ENCODE peak calls at places on chromosomes 7 and 10, in nine cellular contexts. W is GM12878, I is heart left ventricle, T is HCT116, O is transverse colon, K is endothelial cell of umbilical vein, M is GM12892, Y is HepG2, E is K562. H is an unnamed sample.

GRCh38 chr7:69677054-69677847 is 79.0 kb downstream of the AUTS2 start:
- DNase-seq in W (no peak), Y (no peak), I (no peak), M (no peak), O (no peak), E (no peak), T (no peak), K (no peak), H (no peak)

GRCh38 chr7:118754608-118755007 is 530.1 kb downstream of the ANKRD7 start:
- DNase-seq in I (no peak), M (no peak), K (no peak), T (no peak), Y (no peak), O (no peak), E (no peak), W (no peak), H (no peak)

GRCh38 chr7:92653136-92653535 is 62.9 kb upstream of the FAM133B start:
- DNase-seq in O (no peak), I (no peak), T (no peak), M (no peak), W (no peak), E (no peak), K (no peak), Y (no peak), H (no peak)

GRCh38 chr10:91908358-91909177 is 718 bp downstream of the FGFBP3 start:
- DNase-seq in K (peak), M (peak), W (peak), E (peak), Y (peak), I (peak), T (peak), O (peak), H (peak)

GRCh38 chr7:48269066-48269465 is 97.8 kb downstream of the ABCA13 start:
- DNase-seq in W (no peak), Y (no peak), K (no peak), M (no peak), I (no peak), O (no peak), T (no peak), E (no peak), H (no peak)

GRCh38 chr10:241451-241850 is 106.2 kb downstream of the ZMYND11 start:
- DNase-seq in O (no peak), T (no peak), K (no peak), W (no peak), I (no peak), M (no peak), Y (no peak), E (no peak), H (no peak)

GRCh38 chr7:116511552-116512523 is 12.3 kb downstream of the CAV2 start:
- DNase-seq in T (peak), O (no peak), Y (peak), M (no peak), K (peak), W (peak), I (peak), E (peak), H (peak)

GRCh38 chr10:47049056-47049851 is 138.0 kb downstream of the PTPN20 start:
- DNase-seq in I (peak), Y (no peak), W (no peak), M (no peak), O (no peak), T (no peak), K (no peak), E (no peak), H (no peak)

GRCh38 chr10:79239930-79240713 is 107.1 kb upstream of the PPIF start:
- DNase-seq in T (no peak), W (no peak), I (no peak), K (no peak), Y (no peak), O (no peak), M (no peak), E (peak), H (no peak)

GRCh38 chr7:594920-595620 is 75.4 kb upstream of the PDGFA start:
- DNase-seq in Y (no peak), E (no peak), M (no peak), O (no peak), W (no peak), I (no peak), T (no peak), K (no peak), H (no peak)

DNA sequence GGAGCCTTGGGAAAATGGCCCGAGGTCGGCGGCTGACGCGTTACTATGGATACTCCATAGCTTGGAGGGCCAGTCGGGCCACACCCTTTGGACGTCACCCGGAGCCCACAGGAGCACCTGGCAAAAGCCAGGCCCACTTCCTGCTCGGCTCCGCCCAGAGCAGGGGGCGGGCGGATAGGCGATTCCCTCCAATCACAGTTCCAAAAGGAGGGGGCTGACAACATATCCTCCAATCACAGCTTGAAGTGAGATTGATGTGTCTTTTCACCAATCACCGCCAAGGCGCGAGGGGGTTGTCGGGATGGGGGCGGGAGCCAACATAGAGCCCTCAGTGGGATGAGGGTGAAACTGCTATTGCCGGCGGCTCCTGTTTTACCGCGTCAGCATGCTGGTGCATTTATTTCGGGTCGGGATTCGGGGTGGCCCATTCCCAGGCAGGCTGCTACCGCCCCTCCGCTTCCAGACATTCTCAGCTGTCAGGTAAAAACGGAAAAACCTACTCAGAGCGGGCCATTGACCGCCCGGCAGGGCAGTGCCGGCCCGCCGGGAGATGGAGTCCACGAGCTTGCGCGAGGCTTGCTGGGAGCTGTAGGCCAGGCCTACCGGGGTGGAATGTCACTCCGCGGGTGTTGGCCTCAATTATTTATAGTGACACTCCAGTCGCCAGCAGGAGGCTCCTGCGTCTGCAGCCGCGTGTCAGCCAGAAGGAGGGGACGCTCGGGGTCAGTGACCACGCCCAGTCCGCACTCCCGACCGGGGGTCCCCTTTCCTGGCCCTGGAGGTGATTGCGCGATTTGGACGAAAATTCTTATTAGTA is at the start of gene ABCB8:
- DNase-seq in M (peak), W (peak), Y (peak), O (peak), E (peak), T (peak), K (peak), I (peak), H (peak)
- TF ChIP-seq POLR2A in M (peak), W (peak), Y (peak), O (peak), E (peak), T (peak), K (peak), I (peak), H (peak)

DNA sequence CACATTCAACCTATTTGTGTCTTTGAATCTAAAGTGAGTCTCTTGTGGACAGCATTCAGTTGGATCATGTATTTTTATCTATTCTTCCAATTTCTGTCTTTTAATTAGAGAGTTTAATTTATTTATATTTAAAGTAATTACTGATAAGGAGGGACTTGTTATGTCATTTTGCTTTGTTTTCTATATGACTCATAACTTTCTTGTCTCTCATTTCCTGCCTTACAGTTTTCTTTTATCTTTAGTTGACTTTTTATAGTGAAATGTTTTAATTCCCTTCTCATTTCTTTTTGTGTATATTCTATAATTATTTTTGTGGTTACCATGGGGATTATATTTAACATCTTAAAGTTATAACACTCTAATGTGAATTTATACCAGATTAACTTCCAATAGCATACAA is 7.3 kb upstream of the ZNF518A start:
- DNase-seq in M (no peak), W (no peak), E (no peak), I (no peak), T (no peak), O (no peak), Y (no peak), K (peak), H (no peak)
- TF ChIP-seq POLR2A in M (no peak), W (no peak), E (no peak), I (no peak), T (no peak), O (no peak), Y (no peak), K (no peak), H (no peak)

GRCh38 chr7:99396914-99397631 is 11.3 kb downstream of the PDAP1 start:
- DNase-seq in K (no peak), M (no peak), T (no peak), E (no peak), I (no peak), W (no peak), Y (no peak), O (no peak), H (no peak)

GRCh38 chr7:99399597-99399996 is 8.8 kb downstream of the PDAP1 start:
- DNase-seq in E (no peak), W (no peak), O (no peak), Y (no peak), I (no peak), M (no peak), K (no peak), T (no peak), H (no peak)

GRCh38 chr7:99395616-99396327 is 12.6 kb downstream of the PDAP1 start:
- DNase-seq in W (no peak), T (no peak), Y (no peak), K (no peak), I (no peak), M (no peak), O (no peak), E (no peak), H (no peak)

GRCh38 chr7:99397632-99397983 is 10.8 kb downstream of the PDAP1 start:
- DNase-seq in K (no peak), E (no peak), W (no peak), I (no peak), Y (no peak), T (no peak), M (no peak), O (no peak), H (no peak)

GRCh38 chr7:99398891-99399445 is 9.4 kb downstream of the PDAP1 start:
- DNase-seq in K (no peak), E (no peak), O (no peak), T (no peak), M (no peak), I (no peak), Y (no peak), W (no peak), H (no peak)
- TF ChIP-seq POLR2A in K (no peak), E (peak), O (no peak), T (no peak), M (no peak), I (no peak), Y (no peak), W (peak), H (no peak)

DNA sequence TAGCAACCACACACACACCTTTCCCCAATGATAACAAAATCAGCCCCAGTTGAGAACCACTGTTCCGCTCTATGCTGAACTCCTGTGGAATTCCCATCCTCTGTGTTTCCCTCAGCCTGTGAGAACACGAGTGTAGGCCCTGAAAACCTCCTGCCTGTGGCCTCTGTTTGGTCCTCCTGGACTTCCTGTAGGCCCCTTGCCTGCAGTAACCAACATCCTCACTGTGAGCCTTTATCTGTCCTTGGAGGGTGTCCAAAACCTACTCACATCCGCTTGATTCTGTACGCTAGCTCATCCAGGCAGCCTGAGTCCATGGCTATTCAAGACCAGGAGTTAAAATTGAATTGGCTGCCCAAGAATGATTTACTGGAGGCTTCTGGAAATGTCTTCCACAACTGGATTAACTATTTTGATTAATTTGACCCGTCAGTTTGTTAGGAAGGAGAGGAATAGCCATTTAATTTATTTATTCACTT is 149.8 kb downstream of the AKR1D1 start:
- DNase-seq in Y (peak), M (no peak), K (peak), W (no peak), I (peak), T (no peak), E (peak), O (no peak), H (no peak)
- TF ChIP-seq POLR2A in Y (no peak), M (no peak), K (no peak), W (no peak), I (no peak), T (no peak), E (no peak), O (no peak), H (no peak)

GRCh38 chr10:124206616-124207015 is 113.2 kb upstream of the CHST15 start:
- DNase-seq in E (no peak), Y (no peak), I (no peak), W (no peak), M (no peak), O (no peak), T (no peak), K (no peak), H (no peak)

GRCh38 chr10:124204726-124205125 is 111.3 kb upstream of the CHST15 start:
- DNase-seq in W (no peak), K (no peak), Y (no peak), E (no peak), I (no peak), M (no peak), O (no peak), T (no peak), H (no peak)

GRCh38 chr10:124210263-124210662 is 116.9 kb upstream of the CHST15 start:
- DNase-seq in M (no peak), Y (no peak), O (no peak), E (no peak), T (no peak), I (no peak), K (no peak), W (no peak), H (no peak)

GRCh38 chr10:124207391-124207790 is 114.0 kb upstream of the CHST15 start:
- DNase-seq in W (no peak), E (no peak), O (no peak), I (no peak), M (no peak), T (no peak), K (no peak), Y (no peak), H (no peak)

DNA sequence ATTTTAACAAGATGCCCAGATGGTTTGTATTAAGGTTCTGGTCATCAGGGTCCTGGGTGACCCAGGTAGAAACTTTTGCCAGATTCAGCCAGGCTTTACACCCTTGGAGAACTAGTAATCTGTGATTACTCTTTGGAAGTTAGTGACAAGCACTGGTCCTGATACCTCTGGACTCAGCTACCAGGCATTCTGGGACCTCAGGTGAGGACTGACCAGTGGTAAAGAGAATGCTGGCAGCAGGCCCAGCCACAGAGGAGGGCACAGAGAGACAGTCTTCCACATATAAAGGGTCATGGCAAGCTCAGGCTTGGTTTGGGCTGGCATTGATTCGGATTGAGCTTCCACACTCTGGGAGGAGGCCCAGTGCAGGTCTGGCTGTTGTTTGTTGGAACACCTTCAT is 112.0 kb upstream of the CHST15 start:
- DNase-seq in M (no peak), O (no peak), Y (no peak), W (no peak), K (no peak), E (no peak), I (no peak), T (no peak), H (no peak)
- TF ChIP-seq POLR2A in M (no peak), O (no peak), Y (no peak), W (no peak), K (no peak), E (no peak), I (no peak), T (no peak), H (no peak)

DNA sequence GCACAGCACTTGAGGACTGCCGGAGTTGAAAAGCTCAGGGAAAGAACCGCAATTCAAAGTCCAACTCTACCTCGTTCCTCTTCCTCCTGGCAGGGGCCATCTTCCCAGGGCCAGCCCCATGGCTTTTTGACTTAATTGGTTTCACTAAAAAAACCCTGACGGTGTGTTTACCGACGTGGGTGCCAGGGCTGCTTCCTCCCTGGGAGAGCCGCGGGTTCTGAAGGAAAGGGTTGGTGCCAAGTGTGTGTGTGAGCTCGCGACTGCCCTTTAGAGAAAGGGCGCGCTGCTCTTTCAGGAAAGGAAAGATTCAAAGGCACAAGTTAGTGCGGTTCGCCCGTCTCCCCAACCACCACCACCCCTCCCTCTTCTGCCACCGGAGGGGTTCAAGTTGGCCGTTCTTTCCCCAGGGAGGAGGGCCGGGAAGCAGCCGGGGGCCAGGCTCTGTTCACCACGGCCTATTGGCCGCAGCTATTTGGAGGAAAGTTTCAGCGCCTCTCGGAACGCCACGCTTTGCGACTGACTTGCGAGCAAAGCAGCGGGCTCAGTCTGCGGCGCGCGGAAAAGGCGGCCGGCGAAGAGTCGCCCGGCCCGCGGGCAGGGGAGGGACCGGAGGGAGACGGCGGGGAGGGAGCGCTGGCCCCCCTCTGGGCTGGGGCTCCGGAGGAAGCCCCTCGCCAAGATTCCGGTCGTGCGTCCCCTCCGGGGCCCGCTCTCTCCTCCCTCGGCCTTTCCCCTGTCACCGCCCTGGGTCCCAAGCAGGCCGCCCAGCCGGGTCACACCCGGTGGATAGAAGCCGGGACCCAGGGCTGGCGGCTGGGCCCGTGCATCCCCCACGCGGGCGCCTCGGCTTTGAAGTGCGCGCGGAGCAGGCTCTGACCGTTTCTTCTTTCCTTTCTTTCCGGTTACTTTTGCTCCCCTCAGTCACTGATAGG is 165.8 kb upstream of the PPP1R3A start:
- DNase-seq in Y (no peak), T (no peak), W (no peak), M (no peak), E (no peak), K (peak), I (peak), O (peak), H (no peak)
- TF ChIP-seq POLR2A in Y (no peak), T (no peak), W (no peak), M (no peak), E (no peak), K (no peak), I (no peak), O (peak), H (no peak)

GRCh38 chr7:3436746-3437145 is 135.7 kb downstream of the SDK1 start:
- DNase-seq in O (no peak), K (peak), Y (no peak), I (no peak), T (no peak), M (no peak), W (no peak), E (no peak), H (peak)
- TF ChIP-seq POLR2A in O (no peak), K (peak), Y (no peak), I (no peak), T (no peak), M (no peak), W (no peak), E (no peak), H (no peak)

GRCh38 chr7:134030460-134030865 is 96.7 kb upstream of the LRGUK start:
- DNase-seq in W (no peak), Y (peak), I (no peak), E (no peak), M (no peak), O (no peak), T (no peak), K (no peak), H (no peak)

GRCh38 chr7:134031835-134032617 is 95.1 kb upstream of the LRGUK start:
- DNase-seq in M (no peak), O (no peak), K (no peak), E (no peak), I (peak), Y (no peak), T (no peak), W (no peak), H (no peak)

GRCh38 chr7:134028853-134029252 is 98.3 kb upstream of the LRGUK start:
- DNase-seq in E (no peak), W (no peak), I (no peak), K (no peak), M (no peak), O (no peak), Y (no peak), T (no peak), H (no peak)

GRCh38 chr7:134034652-134035051 is 92.5 kb upstream of the LRGUK start:
- DNase-seq in O (no peak), Y (peak), M (no peak), T (no peak), K (no peak), W (no peak), I (no peak), E (no peak), H (no peak)

GRCh38 chr7:134029743-134030142 is 97.4 kb upstream of the LRGUK start:
- DNase-seq in O (no peak), I (no peak), W (no peak), T (no peak), Y (no peak), M (no peak), E (no peak), K (no peak), H (no peak)
- TF ChIP-seq POLR2A in O (no peak), I (no peak), W (no peak), T (no peak), Y (no peak), M (no peak), E (no peak), K (no peak), H (no peak)

GRCh38 chr7:123748734-123749536 is at the start of gene WASL:
- DNase-seq in T (peak), O (peak), I (peak), W (peak), M (peak), Y (peak), E (peak), K (peak), H (peak)
- TF ChIP-seq POLR2A in T (peak), O (peak), I (peak), W (peak), M (peak), Y (peak), E (peak), K (peak), H (peak)